ENCODE peak calls at places on chromosome 5, in eight cellular contexts. Q is hepatic stellate cell; P is effector memory CD4-positive, alpha-beta T cell; B is HCEC 1CT; D is ascending aorta; L is activated naive CD4-positive, alpha-beta T cell treated with anti-CD3 and anti-CD28 coated beads, Interleukin-2, amount 50 U/mL, for 72 hours; I is GM04503; T is stimulated activated CD4-positive, alpha-beta T cell treated with anti-CD3 and anti-CD28 coated beads, Interleukin-2, amount 100 ng/mL, for 24 hours. C is an unnamed sample.

GRCh38 chr5:134525687-134526482 is 415 bp downstream of the JADE2 start:
- DNase-seq in Q (peak), P (peak), B (peak), D (no peak), L (no peak), I (no peak), T (peak), C (peak)

GRCh38 chr5:112878760-112879159 is 17.7 kb downstream of the SRP19 start:
- DNase-seq in Q (no peak), P (peak), B (no peak), D (no peak), L (no peak), I (no peak), T (peak), C (peak)

GRCh38 chr5:8766448-8766847 is 779.4 kb downstream of the SEMA5A start:
- DNase-seq in Q (no peak), P (no peak), B (no peak), D (no peak), L (no peak), I (no peak), T (no peak), C (no peak)

GRCh38 chr5:151234476-151235238 is 10.8 kb upstream of the CCDC69 start:
- DNase-seq in Q (peak), P (no peak), B (peak), D (no peak), L (no peak), I (peak), T (no peak), C (peak)

GRCh38 chr5:11851402-11851801 is 52.8 kb downstream of the CTNND2 start:
- DNase-seq in Q (no peak), P (no peak), B (no peak), D (no peak), L (no peak), I (no peak), T (no peak), C (no peak)

GRCh38 chr5:175479125-175479881 is 943 bp downstream of the SFXN1 start:
- DNase-seq in Q (no peak), P (no peak), B (no peak), D (no peak), L (no peak), I (no peak), T (no peak), C (no peak)

GRCh38 chr5:73856972-73857371 is 231.0 kb downstream of the ARHGEF28 start:
- DNase-seq in Q (no peak), P (no peak), B (no peak), D (no peak), L (no peak), I (no peak), T (no peak), C (no peak)

GRCh38 chr5:29950416-29951145 is 1242.9 kb upstream of the CDH6 start:
- DNase-seq in Q (no peak), P (no peak), B (no peak), D (no peak), L (no peak), I (no peak), T (no peak), C (no peak)

GRCh38 chr5:39020465-39020864 is 53.7 kb downstream of the RICTOR start:
- DNase-seq in Q (no peak), P (no peak), B (no peak), D (no peak), L (no peak), I (no peak), T (no peak), C (no peak)

GRCh38 chr5:27854243-27854852 is 816.0 kb upstream of the CDH9 start:
- DNase-seq in Q (no peak), P (no peak), B (peak), D (no peak), L (no peak), I (no peak), T (no peak), C (no peak)

GRCh38 chr5:34555699-34556513 is 100.2 kb upstream of the RAI14 start:
- DNase-seq in Q (no peak), P (no peak), B (no peak), D (no peak), L (no peak), I (no peak), T (no peak), C (no peak)

GRCh38 chr5:2388005-2388361 is 363.5 kb downstream of the IRX2 start:
- DNase-seq in Q (no peak), P (no peak), B (no peak), D (no peak), L (no peak), I (no peak), T (no peak), C (no peak)

GRCh38 chr5:53331463-53331862 is 149.0 kb upstream of the FST start:
- DNase-seq in Q (no peak), P (no peak), B (peak), D (no peak), L (no peak), I (peak), T (no peak), C (no peak)

GRCh38 chr5:61687371-61687770 is 355.3 kb downstream of the ZSWIM6 start:
- DNase-seq in Q (no peak), P (no peak), B (no peak), D (no peak), L (no peak), I (no peak), T (no peak), C (no peak)

GRCh38 chr5:122805481-122805880 is 30.6 kb downstream of the SNX2 start:
- DNase-seq in Q (no peak), P (no peak), B (peak), D (no peak), L (no peak), I (peak), T (no peak), C (no peak)

GRCh38 chr5:83025690-83026472 is 51.3 kb downstream of the TMEM167A start:
- DNase-seq in Q (no peak), P (no peak), B (no peak), D (no peak), L (no peak), I (no peak), T (no peak), C (no peak)

GRCh38 chr5:113384787-113385186 is 50.0 kb downstream of the TSSK1B start:
- DNase-seq in Q (no peak), P (no peak), B (no peak), D (no peak), L (no peak), I (no peak), T (no peak), C (no peak)

GRCh38 chr5:139689631-139690384 is 41.7 kb downstream of the CXXC5 start:
- DNase-seq in Q (peak), P (no peak), B (peak), D (no peak), L (no peak), I (no peak), T (no peak), C (no peak)

GRCh38 chr5:86880785-86881492 is 263.2 kb downstream of the COX7C start:
- DNase-seq in Q (peak), P (no peak), B (peak), D (no peak), L (no peak), I (peak), T (peak), C (peak)

GRCh38 chr5:143986567-143987242 is 174.7 kb downstream of the HMHB1 start:
- DNase-seq in Q (peak), P (no peak), B (peak), D (no peak), L (no peak), I (peak), T (no peak), C (no peak)